ENCODE peak calls at places on chromosomes 12 and 14, in nine cellular contexts. One of them, this sample, is unnamed.

GRCh38 chr14:104361101-104361591 is 218.4 kb upstream of the C14orf180 start:
- DNase-seq in fibroblast of pulmonary artery: no peak
- DNase-seq in cardiac fibroblast: no peak
- DNase-seq in heart right ventricle: no peak
- DNase-seq in lower leg skin: no peak
- DNase-seq in left lung: no peak
- DNase-seq in psoas muscle: peak; percentile 35
- DNase-seq in HepG2: no peak
- DNase-seq in ovary: no peak
- DNase-seq in this sample: no peak

GRCh38 chr12:91874086-91874865 is 271.4 kb downstream of the BTG1 start:
- DNase-seq in cardiac fibroblast: peak; percentile 17
- DNase-seq in lower leg skin: no peak
- DNase-seq in fibroblast of pulmonary artery: no peak
- DNase-seq in ovary: no peak
- DNase-seq in HepG2: no peak
- DNase-seq in heart right ventricle: no peak
- DNase-seq in psoas muscle: no peak
- DNase-seq in left lung: no peak
- DNase-seq in this sample: no peak

GRCh38 chr14:29243355-29243754 is 476.8 kb downstream of the FOXG1 start:
- DNase-seq in heart right ventricle: no peak
- DNase-seq in HepG2: no peak
- DNase-seq in cardiac fibroblast: peak; percentile 91
- DNase-seq in fibroblast of pulmonary artery: peak; percentile 89
- DNase-seq in lower leg skin: no peak
- DNase-seq in left lung: no peak
- DNase-seq in psoas muscle: no peak
- DNase-seq in ovary: no peak
- DNase-seq in this sample: no peak

GRCh38 chr14:94392510-94392935 is 4.1 kb upstream of the SERPINA1 start:
- DNase-seq in ovary: no peak
- DNase-seq in psoas muscle: no peak
- DNase-seq in lower leg skin: peak; percentile 31
- DNase-seq in heart right ventricle: peak; percentile 22
- DNase-seq in left lung: no peak
- DNase-seq in HepG2: peak; percentile 59
- DNase-seq in cardiac fibroblast: peak; percentile 89
- DNase-seq in fibroblast of pulmonary artery: peak; percentile 91
- DNase-seq in this sample: peak; percentile 37

GRCh38 chr12:53532026-53532425 is 24.7 kb upstream of the NPFF start:
- DNase-seq in heart right ventricle: no peak
- DNase-seq in fibroblast of pulmonary artery: no peak
- DNase-seq in HepG2: no peak
- DNase-seq in cardiac fibroblast: no peak
- DNase-seq in lower leg skin: no peak
- DNase-seq in psoas muscle: no peak
- DNase-seq in left lung: no peak
- DNase-seq in ovary: no peak
- DNase-seq in this sample: no peak

GRCh38 chr14:58138065-58138718 is 13.8 kb downstream of the ARMH4 start:
- DNase-seq in left lung: no peak
- DNase-seq in fibroblast of pulmonary artery: no peak
- DNase-seq in ovary: no peak
- DNase-seq in HepG2: no peak
- DNase-seq in cardiac fibroblast: no peak
- DNase-seq in psoas muscle: no peak
- DNase-seq in lower leg skin: no peak
- DNase-seq in heart right ventricle: no peak
- DNase-seq in this sample: no peak

GRCh38 chr14:22124071-22124613 is 450.5 kb upstream of the OR4E1 start:
- DNase-seq in heart right ventricle: no peak
- DNase-seq in ovary: no peak
- DNase-seq in left lung: no peak
- DNase-seq in psoas muscle: no peak
- DNase-seq in HepG2: no peak
- DNase-seq in lower leg skin: no peak
- DNase-seq in fibroblast of pulmonary artery: no peak
- DNase-seq in cardiac fibroblast: no peak
- DNase-seq in this sample: no peak

GRCh38 chr12:12720052-12720451 is 2.9 kb downstream of the CDKN1B start:
- DNase-seq in fibroblast of pulmonary artery: no peak
- DNase-seq in heart right ventricle: no peak
- DNase-seq in lower leg skin: no peak
- DNase-seq in ovary: no peak
- DNase-seq in cardiac fibroblast: no peak
- DNase-seq in HepG2: no peak
- DNase-seq in left lung: no peak
- DNase-seq in psoas muscle: no peak
- DNase-seq in this sample: no peak

GRCh38 chr14:92254786-92255185 is 68.2 kb upstream of the SLC24A4 start:
- DNase-seq in fibroblast of pulmonary artery: peak; percentile 35
- DNase-seq in heart right ventricle: peak; percentile 56
- DNase-seq in psoas muscle: peak; percentile 73
- DNase-seq in HepG2: no peak
- DNase-seq in cardiac fibroblast: peak; percentile 60
- DNase-seq in ovary: peak; percentile 74
- DNase-seq in left lung: no peak
- DNase-seq in lower leg skin: no peak
- DNase-seq in this sample: no peak

GRCh38 chr12:12612403-12612802 is 727 bp downstream of the CREBL2 start:
- DNase-seq in cardiac fibroblast: peak; percentile 81
- DNase-seq in psoas muscle: no peak
- DNase-seq in fibroblast of pulmonary artery: peak; percentile 88
- DNase-seq in heart right ventricle: peak; percentile 8
- DNase-seq in lower leg skin: no peak
- DNase-seq in HepG2: peak; percentile 82
- DNase-seq in ovary: no peak
- DNase-seq in left lung: no peak
- DNase-seq in this sample: no peak

GRCh38 chr12:13135336-13136178 is 32.1 kb upstream of the GSG1 start:
- DNase-seq in HepG2: no peak
- DNase-seq in psoas muscle: peak; percentile 69
- DNase-seq in heart right ventricle: no peak
- DNase-seq in left lung: peak; percentile 89
- DNase-seq in lower leg skin: peak; percentile 87
- DNase-seq in cardiac fibroblast: peak; percentile 90
- DNase-seq in ovary: peak; percentile 55
- DNase-seq in fibroblast of pulmonary artery: peak; percentile 71
- DNase-seq in this sample: peak; percentile 41

GRCh38 chr14:44961151-44961729 is 507 bp downstream of the KLHL28 start:
- DNase-seq in fibroblast of pulmonary artery: peak; percentile 65
- DNase-seq in ovary: peak; percentile 48
- DNase-seq in cardiac fibroblast: peak; percentile 71
- DNase-seq in lower leg skin: peak; percentile 54
- DNase-seq in psoas muscle: peak; percentile 70
- DNase-seq in HepG2: no peak
- DNase-seq in heart right ventricle: peak; percentile 49
- DNase-seq in left lung: peak; percentile 88
- DNase-seq in this sample: no peak

GRCh38 chr12:10364839-10365681 is 24.8 kb downstream of the KLRK1 start:
- DNase-seq in heart right ventricle: peak; percentile 76
- DNase-seq in psoas muscle: peak; percentile 57
- DNase-seq in HepG2: peak; percentile 53
- DNase-seq in cardiac fibroblast: peak; percentile 86
- DNase-seq in ovary: peak; percentile 70
- DNase-seq in lower leg skin: peak; percentile 56
- DNase-seq in fibroblast of pulmonary artery: peak; percentile 86
- DNase-seq in left lung: no peak
- DNase-seq in this sample: no peak

GRCh38 chr14:55426881-55427280 is 13.5 kb downstream of the TBPL2 start:
- DNase-seq in left lung: no peak
- DNase-seq in cardiac fibroblast: no peak
- DNase-seq in HepG2: no peak
- DNase-seq in heart right ventricle: no peak
- DNase-seq in psoas muscle: no peak
- DNase-seq in ovary: no peak
- DNase-seq in lower leg skin: no peak
- DNase-seq in fibroblast of pulmonary artery: no peak
- DNase-seq in this sample: no peak

GRCh38 chr14:55433880-55434804 is 6.3 kb downstream of the TBPL2 start:
- DNase-seq in heart right ventricle: no peak
- DNase-seq in fibroblast of pulmonary artery: no peak
- DNase-seq in left lung: no peak
- DNase-seq in ovary: no peak
- DNase-seq in psoas muscle: no peak
- DNase-seq in lower leg skin: no peak
- DNase-seq in HepG2: no peak
- DNase-seq in cardiac fibroblast: no peak
- DNase-seq in this sample: no peak

GRCh38 chr14:55427439-55427838 is 13.0 kb downstream of the TBPL2 start:
- DNase-seq in HepG2: no peak
- DNase-seq in fibroblast of pulmonary artery: no peak
- DNase-seq in heart right ventricle: no peak
- DNase-seq in cardiac fibroblast: no peak
- DNase-seq in left lung: no peak
- DNase-seq in ovary: no peak
- DNase-seq in psoas muscle: no peak
- DNase-seq in lower leg skin: no peak
- DNase-seq in this sample: no peak

GRCh38 chr14:55432628-55433027 is 7.8 kb downstream of the TBPL2 start:
- DNase-seq in ovary: no peak
- DNase-seq in heart right ventricle: no peak
- DNase-seq in psoas muscle: no peak
- DNase-seq in cardiac fibroblast: no peak
- DNase-seq in HepG2: no peak
- DNase-seq in lower leg skin: no peak
- DNase-seq in fibroblast of pulmonary artery: no peak
- DNase-seq in left lung: no peak
- DNase-seq in this sample: no peak

GRCh38 chr14:55430024-55430690 is 10.3 kb downstream of the TBPL2 start:
- DNase-seq in left lung: no peak
- DNase-seq in fibroblast of pulmonary artery: peak; percentile 85
- DNase-seq in lower leg skin: peak; percentile 62
- DNase-seq in heart right ventricle: peak; percentile 51
- DNase-seq in cardiac fibroblast: peak; percentile 83
- DNase-seq in HepG2: peak; percentile 64
- DNase-seq in ovary: no peak
- DNase-seq in psoas muscle: no peak
- DNase-seq in this sample: no peak
- H3K4me3 ChIP-seq in left lung: no peak overlapping the region
- H3K4me3 ChIP-seq in fibroblast of pulmonary artery: no peak overlapping the region
- H3K4me3 ChIP-seq in lower leg skin: no peak overlapping the region
- H3K4me3 ChIP-seq in heart right ventricle: no peak overlapping the region
- H3K4me3 ChIP-seq in cardiac fibroblast: no peak overlapping the region
- H3K4me3 ChIP-seq in HepG2: no peak overlapping the region
- H3K4me3 ChIP-seq in ovary: no peak overlapping the region
- H3K4me3 ChIP-seq in psoas muscle: no peak overlapping the region
- H3K4me3 ChIP-seq in this sample: no peak overlapping the region

DNA sequence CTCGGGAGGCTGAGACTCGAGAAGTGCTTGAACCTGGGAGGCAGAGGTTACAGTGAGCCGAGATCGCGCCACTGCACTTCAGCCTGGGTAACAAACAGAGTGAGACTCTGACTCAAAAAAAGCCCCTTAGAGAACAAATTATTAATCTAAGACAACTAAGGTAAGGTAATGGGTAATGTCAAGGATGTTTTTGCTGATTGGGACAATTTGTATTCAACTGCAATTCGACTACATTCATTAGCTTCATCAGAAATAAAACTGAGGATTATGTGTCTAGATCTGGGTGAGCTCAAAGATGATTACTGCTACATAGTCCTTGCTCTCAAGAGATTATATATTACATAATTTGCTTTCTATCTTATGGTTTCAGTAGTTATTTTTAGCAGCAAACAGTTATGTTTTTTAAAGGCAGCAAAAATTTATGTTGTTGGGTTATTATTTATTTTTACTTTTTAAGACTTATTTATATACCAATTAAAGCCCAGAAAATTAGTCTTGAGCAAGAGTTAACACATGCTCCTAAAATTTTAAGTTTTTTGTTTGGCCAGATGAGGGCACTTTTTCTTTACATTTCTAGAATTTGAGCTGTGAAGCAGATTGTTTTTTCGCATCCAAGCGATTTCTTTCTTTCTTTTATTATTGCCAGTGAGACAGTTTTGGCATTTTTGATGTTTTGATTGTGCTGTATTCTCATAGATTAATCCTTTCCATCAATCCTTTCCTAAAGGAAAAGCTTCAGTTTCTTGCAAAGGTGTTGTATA is 52.3 kb downstream of the PLEKHA5 start:
- DNase-seq in HepG2: no peak
- DNase-seq in ovary: no peak
- DNase-seq in fibroblast of pulmonary artery: peak; percentile 39
- DNase-seq in lower leg skin: no peak
- DNase-seq in psoas muscle: no peak
- DNase-seq in cardiac fibroblast: peak; percentile 36
- DNase-seq in left lung: peak; percentile 20
- DNase-seq in heart right ventricle: no peak
- DNase-seq in this sample: no peak
- TF ChIP-seq CTCF in HepG2: no peak
- TF ChIP-seq CTCF in ovary: no peak
- TF ChIP-seq CTCF in fibroblast of pulmonary artery: peak; percentile 32
- TF ChIP-seq CTCF in lower leg skin: no peak
- TF ChIP-seq CTCF in psoas muscle: no peak
- TF ChIP-seq CTCF in cardiac fibroblast: no peak
- TF ChIP-seq CTCF in left lung: no peak
- TF ChIP-seq CTCF in heart right ventricle: no peak
- TF ChIP-seq CTCF in this sample: no peak

GRCh38 chr14:35752380-35752779 is 56.7 kb downstream of the RALGAPA1 start:
- DNase-seq in HepG2: no peak
- DNase-seq in cardiac fibroblast: no peak
- DNase-seq in heart right ventricle: no peak
- DNase-seq in left lung: no peak
- DNase-seq in psoas muscle: no peak
- DNase-seq in lower leg skin: no peak
- DNase-seq in fibroblast of pulmonary artery: no peak
- DNase-seq in ovary: no peak
- DNase-seq in this sample: no peak

GRCh38 chr14:35754671-35755070 is 54.4 kb downstream of the RALGAPA1 start:
- DNase-seq in ovary: no peak
- DNase-seq in heart right ventricle: no peak
- DNase-seq in psoas muscle: no peak
- DNase-seq in left lung: no peak
- DNase-seq in lower leg skin: no peak
- DNase-seq in fibroblast of pulmonary artery: no peak
- DNase-seq in cardiac fibroblast: no peak
- DNase-seq in HepG2: no peak
- DNase-seq in this sample: no peak

GRCh38 chr14:35747379-35747778 is 61.7 kb downstream of the RALGAPA1 start:
- DNase-seq in ovary: no peak
- DNase-seq in fibroblast of pulmonary artery: peak; percentile 18
- DNase-seq in heart right ventricle: no peak
- DNase-seq in HepG2: peak; percentile 23
- DNase-seq in left lung: no peak
- DNase-seq in psoas muscle: no peak
- DNase-seq in cardiac fibroblast: peak; percentile 5
- DNase-seq in lower leg skin: no peak
- DNase-seq in this sample: no peak

GRCh38 chr14:35750202-35750904 is 58.7 kb downstream of the RALGAPA1 start:
- DNase-seq in heart right ventricle: no peak
- DNase-seq in cardiac fibroblast: no peak
- DNase-seq in fibroblast of pulmonary artery: no peak
- DNase-seq in left lung: no peak
- DNase-seq in ovary: no peak
- DNase-seq in lower leg skin: no peak
- DNase-seq in psoas muscle: no peak
- DNase-seq in HepG2: no peak
- DNase-seq in this sample: no peak
- H3K4me3 ChIP-seq in heart right ventricle: no peak overlapping the region
- H3K4me3 ChIP-seq in cardiac fibroblast: no peak overlapping the region
- H3K4me3 ChIP-seq in fibroblast of pulmonary artery: no peak overlapping the region
- H3K4me3 ChIP-seq in left lung: no peak overlapping the region
- H3K4me3 ChIP-seq in ovary: no peak overlapping the region
- H3K4me3 ChIP-seq in lower leg skin: no peak overlapping the region
- H3K4me3 ChIP-seq in psoas muscle: no peak overlapping the region
- H3K4me3 ChIP-seq in HepG2: no peak overlapping the region
- H3K4me3 ChIP-seq in this sample: no peak overlapping the region

GRCh38 chr12:130982565-130983225 is 29.0 kb downstream of the ADGRD1 start:
- DNase-seq in cardiac fibroblast: no peak
- DNase-seq in heart right ventricle: no peak
- DNase-seq in lower leg skin: no peak
- DNase-seq in fibroblast of pulmonary artery: no peak
- DNase-seq in HepG2: no peak
- DNase-seq in ovary: no peak
- DNase-seq in left lung: no peak
- DNase-seq in psoas muscle: no peak
- DNase-seq in this sample: no peak
- TF ChIP-seq CTCF in cardiac fibroblast: no peak
- TF ChIP-seq CTCF in heart right ventricle: no peak
- TF ChIP-seq CTCF in lower leg skin: no peak
- TF ChIP-seq CTCF in fibroblast of pulmonary artery: no peak
- TF ChIP-seq CTCF in HepG2: no peak
- TF ChIP-seq CTCF in ovary: no peak
- TF ChIP-seq CTCF in left lung: no peak
- TF ChIP-seq CTCF in psoas muscle: no peak
- TF ChIP-seq CTCF in this sample: no peak

This sample was measured in AG04449.